ENCODE peak calls at places on chromosomes 6 and 20, in five cellular contexts. X is breast epithelium, P is testis, S is body of pancreas, O is Peyer's patch. G is an unnamed sample.

GRCh38 chr6:76418657-76419217 is 346.3 kb upstream of the IMPG1 start:
- DNase-seq in X (no peak), P (no peak), S (no peak), O (no peak), G (no peak)

GRCh38 chr20:37357481-37358365 is 11.8 kb downstream of the SRC start:
- DNase-seq in X (no peak), P (no peak), S (no peak), O (peak), G (no peak)

GRCh38 chr20:45111799-45112471 is 3.0 kb downstream of the WFDC5 start:
- DNase-seq in X (no peak), P (no peak), S (no peak), O (no peak), G (peak)

GRCh38 chr20:8812818-8813217 is 256.1 kb upstream of the PLCB4 start:
- DNase-seq in X (no peak), P (no peak), S (peak), O (no peak), G (peak)

GRCh38 chr6:113873043-113873667 is 16.0 kb downstream of the MARCKS start:
- DNase-seq in X (no peak), P (peak), S (peak), O (peak), G (peak)

GRCh38 chr6:159257846-159258245 is 88.6 kb downstream of the FNDC1 start:
- DNase-seq in X (no peak), P (no peak), S (no peak), O (no peak), G (no peak)

GRCh38 chr6:141152951-141153350 is 979.8 kb upstream of the GJE1 start:
- DNase-seq in X (no peak), P (no peak), S (no peak), O (no peak), G (no peak)

GRCh38 chr6:40899684-40900155 is 139.3 kb downstream of the UNC5CL start:
- DNase-seq in X (no peak), P (no peak), S (peak), O (peak), G (no peak)

GRCh38 chr6:122052501-122052900 is 347.0 kb upstream of the HSF2 start:
- DNase-seq in X (no peak), P (no peak), S (no peak), O (no peak), G (no peak)

GRCh38 chr20:15449061-15449460 is 1111.6 kb upstream of the FLRT3 start:
- DNase-seq in X (no peak), P (no peak), S (no peak), O (no peak), G (no peak)

GRCh38 chr6:127606131-127606562 is 29.2 kb downstream of the C6orf58 start:
- DNase-seq in X (no peak), P (no peak), S (no peak), O (no peak), G (peak)

GRCh38 chr6:130362128-130362527 is 3.7 kb upstream of the TMEM200A start:
- DNase-seq in X (no peak), P (no peak), S (no peak), O (no peak), G (no peak)

GRCh38 chr6:82000551-82000950 is 247.0 kb downstream of the IBTK start:
- DNase-seq in X (no peak), P (no peak), S (no peak), O (no peak), G (no peak)

GRCh38 chr6:38935051-38935450 is 113.5 kb upstream of the GLP1R start:
- DNase-seq in X (no peak), P (peak), S (peak), O (no peak), G (no peak)

GRCh38 chr6:159067334-159067733 is 22.5 kb upstream of the TAGAP start:
- DNase-seq in X (no peak), P (no peak), S (no peak), O (no peak), G (no peak)

GRCh38 chr6:111605100-111605748 is 454 bp downstream of the TRAF3IP2 start:
- DNase-seq in X (peak), P (peak), S (peak), O (peak), G (peak)

GRCh38 chr20:35648836-35649235 is 15.9 kb downstream of the CPNE1 start:
- DNase-seq in X (no peak), P (no peak), S (peak), O (no peak), G (peak)

GRCh38 chr20:59835448-59836395 is 97.7 kb downstream of the SYCP2 start:
- DNase-seq in X (no peak), P (peak), S (peak), O (peak), G (peak)

GRCh38 chr6:23532227-23532626 is 593.8 kb upstream of the NRSN1 start:
- DNase-seq in X (no peak), P (no peak), S (no peak), O (no peak), G (no peak)

GRCh38 chr6:33167374-33168148 is 24.7 kb downstream of the COL11A2 start:
- DNase-seq in X (no peak), P (no peak), S (no peak), O (no peak), G (no peak)

GRCh38 chr6:21348462-21349195 is 244.9 kb upstream of the SOX4 start:
- DNase-seq in X (no peak), P (no peak), S (peak), O (no peak), G (peak)

GRCh38 chr6:111047244-111047643 is 40.1 kb upstream of the SLC16A10 start:
- DNase-seq in X (no peak), P (no peak), S (no peak), O (no peak), G (no peak)

GRCh38 chr20:53921443-53921973 is 148.9 kb downstream of the BCAS1 start:
- DNase-seq in X (no peak), P (no peak), S (no peak), O (peak), G (peak)

GRCh38 chr20:14984768-14985622 is 647.6 kb upstream of the FLRT3 start:
- DNase-seq in X (no peak), P (no peak), S (peak), O (no peak), G (no peak)

GRCh38 chr20:32150291-32150848 is 40.9 kb downstream of the TM9SF4 start:
- DNase-seq in X (no peak), P (no peak), S (no peak), O (no peak), G (no peak)

GRCh38 chr6:34230653-34231351 is 5.9 kb upstream of the HMGA1 start:
- DNase-seq in X (no peak), P (no peak), S (no peak), O (no peak), G (no peak)

GRCh38 chr6:146014233-146014632 is 14.6 kb upstream of the GRM1 start:
- DNase-seq in X (no peak), P (no peak), S (no peak), O (no peak), G (no peak)

GRCh38 chr6:158322724-158323560 is 10.7 kb downstream of the TULP4 start:
- DNase-seq in X (no peak), P (no peak), S (no peak), O (no peak), G (no peak)

GRCh38 chr6:115972679-115973078 is 88.0 kb downstream of the FRK start:
- DNase-seq in X (no peak), P (no peak), S (no peak), O (no peak), G (no peak)

GRCh38 chr6:115971785-115972184 is 88.9 kb downstream of the FRK start:
- DNase-seq in X (no peak), P (no peak), S (no peak), O (no peak), G (no peak)

GRCh38 chr6:115969930-115970273 is 90.8 kb downstream of the FRK start:
- DNase-seq in X (no peak), P (no peak), S (no peak), O (no peak), G (no peak)

GRCh38 chr6:115969207-115969929 is 91.3 kb downstream of the FRK start:
- DNase-seq in X (no peak), P (no peak), S (peak), O (no peak), G (peak)
- H3K27ac ChIP-seq in X (no peak), P (no peak), S (no peak), O (no peak), G (no peak)

DNA sequence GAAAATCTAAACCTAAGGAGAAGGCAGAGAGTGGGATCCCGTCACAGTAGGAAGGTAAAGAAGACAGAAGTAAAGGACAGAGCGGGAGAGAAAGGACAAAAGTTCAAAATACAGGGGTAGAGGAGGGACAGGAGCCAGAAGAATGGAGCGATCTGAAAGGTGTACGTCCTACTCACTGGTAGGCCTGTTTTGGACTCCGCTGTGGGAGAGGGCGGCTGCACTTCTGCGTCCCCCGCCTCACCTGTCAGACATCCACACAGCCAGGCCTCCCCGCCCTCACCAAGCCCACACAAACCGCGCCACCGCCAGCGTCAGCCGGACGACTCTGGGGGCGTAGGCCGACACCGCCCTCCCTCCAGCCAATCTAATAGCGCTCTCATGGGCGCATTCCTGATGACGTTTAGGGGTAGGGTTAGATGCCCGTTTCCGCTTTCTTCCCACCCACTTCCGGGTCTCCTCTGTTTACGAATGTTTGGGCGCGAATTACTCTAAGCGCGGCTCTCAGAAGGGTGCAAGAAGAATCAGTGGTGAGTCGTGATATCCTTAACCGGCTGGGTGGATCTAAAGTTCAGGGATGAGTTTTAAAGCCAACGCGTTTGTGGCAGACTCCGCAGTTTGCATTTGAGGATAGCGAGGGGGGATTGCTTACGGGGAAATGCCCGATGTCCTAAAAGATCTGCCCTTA is at the start of the genes CENPQ and MMUT:
- DNase-seq in X (peak), P (peak), S (peak), O (peak), G (peak)
- TF ChIP-seq POLR2A in X (peak), P (no peak), S (peak), O (peak), G (peak)

DNA sequence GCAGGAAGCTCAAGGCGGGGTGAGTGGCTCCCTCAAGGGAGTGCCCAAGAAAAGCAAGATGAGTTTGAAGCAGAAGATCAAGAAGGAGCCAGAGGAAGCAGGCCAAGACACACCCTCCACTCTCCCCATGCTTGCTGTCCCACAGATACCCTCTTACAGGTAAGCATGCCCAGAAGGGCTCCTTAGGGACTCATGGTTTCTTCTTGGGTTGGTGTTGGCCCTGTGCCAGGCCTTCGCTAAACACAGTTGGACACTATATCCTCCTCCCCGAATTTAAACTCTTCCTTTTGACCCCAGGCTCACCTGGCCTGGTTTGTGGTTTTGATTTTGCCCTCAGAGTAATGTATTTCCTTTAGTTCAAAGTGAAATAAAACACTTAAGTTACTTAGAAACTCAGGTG is 5.1 kb downstream of the BRPF3 start:
- DNase-seq in X (no peak), P (no peak), S (no peak), O (no peak), G (no peak)
- TF ChIP-seq CTCF in X (no peak), P (no peak), S (no peak), O (no peak), G (no peak)

DNA sequence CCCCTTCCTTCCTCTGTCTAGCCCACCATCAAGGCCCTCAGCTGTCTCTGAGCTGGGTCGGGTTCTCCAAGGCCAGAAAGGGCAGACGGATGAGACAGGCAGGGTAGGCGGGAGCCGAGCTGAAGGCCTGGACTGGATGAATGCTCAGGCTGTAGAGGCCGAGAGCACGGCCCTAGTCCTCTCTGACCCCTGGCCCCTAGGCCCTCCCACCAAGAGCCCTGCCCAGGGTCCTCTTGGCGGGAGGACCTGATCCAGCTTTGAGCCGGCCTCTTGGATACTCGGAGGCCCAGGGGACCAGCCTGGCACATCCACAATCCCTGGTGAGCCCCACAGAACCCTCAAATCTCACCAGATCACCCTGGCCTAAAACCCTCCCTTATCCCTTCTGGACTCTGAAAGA is 8.2 kb downstream of the ADISSP start:
- DNase-seq in X (no peak), P (no peak), S (no peak), O (no peak), G (no peak)
- H3K27ac ChIP-seq in X (peak), P (no peak), S (no peak), O (no peak), G (no peak)

DNA sequence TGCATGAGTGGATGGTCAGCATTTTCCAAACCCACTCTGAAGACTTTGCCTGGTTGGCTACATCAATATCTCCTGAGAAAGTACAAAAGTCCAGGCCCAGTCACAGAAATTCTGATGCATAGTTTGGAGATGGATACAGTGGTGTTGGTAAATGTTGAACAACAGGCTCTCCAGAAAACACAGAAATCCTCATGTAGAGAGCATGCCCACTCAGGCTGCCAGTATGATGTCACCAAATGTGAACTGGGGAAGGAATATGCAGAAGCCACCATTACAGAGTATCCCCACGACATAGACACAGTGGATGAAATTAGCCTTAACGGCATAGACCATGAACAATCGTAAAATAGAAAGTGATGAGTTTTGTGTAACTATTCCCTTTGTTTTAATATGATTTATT is 97.1 kb upstream of the NXT1 start:
- DNase-seq in X (no peak), P (no peak), S (no peak), O (no peak), G (no peak)
- TF ChIP-seq POLR2A in X (no peak), P (no peak), S (no peak), O (no peak), G (no peak)

DNA sequence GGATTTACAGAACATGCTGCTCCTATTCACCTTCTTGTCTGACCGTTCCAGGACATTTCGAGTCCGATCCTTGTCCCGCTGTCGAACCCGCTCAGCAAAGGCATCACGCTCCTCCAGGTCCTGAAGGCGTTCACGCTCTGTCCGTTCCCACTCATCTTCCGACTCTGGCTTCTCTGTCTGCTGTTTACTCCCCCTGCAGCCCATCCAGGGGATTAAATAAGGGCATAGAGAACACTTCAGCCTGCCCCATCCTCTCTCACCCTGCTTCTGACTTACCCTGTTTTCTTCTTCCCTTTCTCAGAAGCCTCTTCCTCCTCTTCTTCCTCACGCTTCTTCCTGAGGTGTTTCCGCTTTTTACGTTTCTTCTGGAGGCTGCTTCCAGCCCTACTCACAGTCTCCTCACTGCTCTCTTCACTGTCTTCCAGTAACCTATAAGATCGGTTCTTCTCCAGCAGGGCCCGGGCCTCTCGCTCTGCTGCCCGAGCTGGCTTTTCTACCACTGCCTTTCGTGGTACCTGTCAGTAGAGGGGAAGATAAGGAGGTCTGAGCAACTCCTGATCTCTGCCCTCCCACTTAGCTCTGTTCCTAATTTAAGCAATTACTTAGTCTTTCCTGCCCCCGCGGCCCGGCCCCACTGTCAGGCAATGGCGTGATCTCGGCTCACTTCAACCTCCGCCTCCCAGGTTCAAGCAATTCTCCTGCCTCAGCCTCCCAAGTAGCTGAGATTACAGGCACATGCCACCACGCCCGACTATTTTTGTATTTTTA is 1.9 kb downstream of the DHX16 start:
- DNase-seq in X (no peak), P (no peak), S (no peak), O (no peak), G (no peak)
- TF ChIP-seq CTCF in X (no peak), P (no peak), S (no peak), O (no peak), G (no peak)